ENCODE peak calls at places on chromosomes 11 and 22, in five cellular contexts. M is neural crest cell, R is kidney tubule cell, B is suprapubic skin, D is skeletal muscle cell. J is an unnamed sample.

GRCh38 chr11:100756556-100756955 is 69.5 kb downstream of the ARHGAP42 start:
- DNase-seq in R (no peak), M (no peak), D (no peak), B (no peak), J (no peak)

GRCh38 chr22:28229566-28230483 is 310.8 kb upstream of the PITPNB start:
- DNase-seq in D (peak; percentile 55), B (no peak), R (peak; percentile 41), M (no peak), J (no peak)

GRCh38 chr11:67420147-67420645 is 4.7 kb downstream of the CARNS1 start:
- DNase-seq in D (no peak), B (no peak), R (no peak), M (no peak), J (no peak)

GRCh38 chr22:49394116-49394785 is 433.4 kb downstream of the BRD1 start:
- DNase-seq in D (no peak), B (peak; percentile 18), R (no peak), M (no peak), J (no peak)

GRCh38 chr11:133197425-133197824 is 334.9 kb downstream of the OPCML start:
- DNase-seq in B (no peak), M (no peak), D (no peak), R (peak; percentile 4), J (no peak)

GRCh38 chr11:131845255-131845654 is 474.8 kb downstream of the NTM start:
- DNase-seq in R (no peak), M (no peak), D (no peak), B (no peak), J (no peak)

GRCh38 chr11:74276581-74276980 is 34.9 kb downstream of the P4HA3 start:
- DNase-seq in B (no peak), D (no peak), R (peak; percentile 48), M (no peak), J (no peak)

GRCh38 chr11:9264381-9265210 is 554 bp downstream of the DENND5A start:
- DNase-seq in D (peak; percentile 65), B (peak; percentile 77), M (peak; percentile 35), R (peak; percentile 72), J (peak; percentile 84)

GRCh38 chr11:115226556-115226955 is 277.7 kb downstream of the CADM1 start:
- DNase-seq in R (peak; percentile 98), M (no peak), D (peak; percentile 69), B (no peak), J (no peak)

GRCh38 chr22:20805972-20806471 is 32.1 kb downstream of the SERPIND1 start:
- DNase-seq in D (no peak), R (peak; percentile 26), B (no peak), M (no peak), J (peak; percentile 13)

GRCh38 chr11:45332486-45332934 is 46.4 kb upstream of the SYT13 start:
- DNase-seq in D (no peak), M (peak; percentile 46), B (no peak), R (peak; percentile 48), J (peak; percentile 72)

GRCh38 chr11:84857746-84858145 is 769.4 kb downstream of the DLG2 start:
- DNase-seq in B (no peak), M (no peak), D (no peak), R (peak; percentile 81), J (no peak)

GRCh38 chr11:118530683-118531596 is at the start of gene TMEM25:
- DNase-seq in B (peak; percentile 73), R (peak; percentile 63), D (no peak), M (peak; percentile 57), J (peak; percentile 78)

GRCh38 chr22:46684706-46685105 is 53.3 kb downstream of the CERK start:
- DNase-seq in B (no peak), R (peak; percentile 9), D (no peak), M (no peak), J (no peak)

GRCh38 chr22:43066134-43066533 is 23.1 kb downstream of the TTLL1 start:
- DNase-seq in M (no peak), B (no peak), R (no peak), D (no peak), J (no peak)